ENCODE peak calls at places on chromosome 12, in seven cellular contexts. One of them, this sample, is unnamed.

GRCh38 chr12:91948504-91948903 is 197.1 kb downstream of the BTG1 start:
- DNase-seq in left colon: no peak
- DNase-seq in glutamatergic neuron: no peak
- DNase-seq in upper lobe of left lung: no peak
- DNase-seq in COR-L47: no peak
- DNase-seq in MV-4-11: peak; percentile 22
- DNase-seq in CD8-positive, alpha-beta T cell: no peak
- DNase-seq in this sample: no peak

GRCh38 chr12:79549531-79550271 is 141.1 kb downstream of the PAWR start:
- DNase-seq in MV-4-11: no peak
- DNase-seq in COR-L47: no peak
- DNase-seq in CD8-positive, alpha-beta T cell: no peak
- DNase-seq in left colon: no peak
- DNase-seq in upper lobe of left lung: no peak
- DNase-seq in glutamatergic neuron: no peak
- DNase-seq in this sample: no peak

GRCh38 chr12:24950231-24950834 is 1.4 kb upstream of the BCAT1 start:
- DNase-seq in MV-4-11: no peak
- DNase-seq in COR-L47: no peak
- DNase-seq in left colon: no peak
- DNase-seq in CD8-positive, alpha-beta T cell: no peak
- DNase-seq in glutamatergic neuron: no peak
- DNase-seq in upper lobe of left lung: no peak
- DNase-seq in this sample: no peak

GRCh38 chr12:84772281-84772680 is 140.3 kb downstream of the SLC6A15 start:
- DNase-seq in left colon: no peak
- DNase-seq in glutamatergic neuron: no peak
- DNase-seq in MV-4-11: no peak
- DNase-seq in CD8-positive, alpha-beta T cell: no peak
- DNase-seq in upper lobe of left lung: no peak
- DNase-seq in COR-L47: no peak
- DNase-seq in this sample: no peak

GRCh38 chr12:10285919-10286318 is 21.8 kb upstream of the KLRD1 start:
- DNase-seq in MV-4-11: no peak
- DNase-seq in CD8-positive, alpha-beta T cell: no peak
- DNase-seq in glutamatergic neuron: no peak
- DNase-seq in upper lobe of left lung: no peak
- DNase-seq in COR-L47: no peak
- DNase-seq in left colon: no peak
- DNase-seq in this sample: no peak

GRCh38 chr12:109253913-109254544 is 55.1 kb downstream of the FOXN4 start:
- DNase-seq in glutamatergic neuron: no peak
- DNase-seq in upper lobe of left lung: no peak
- DNase-seq in left colon: no peak
- DNase-seq in MV-4-11: no peak
- DNase-seq in COR-L47: no peak
- DNase-seq in CD8-positive, alpha-beta T cell: no peak
- DNase-seq in this sample: no peak

GRCh38 chr12:70637686-70638085 is 457 bp upstream of the PTPRB start:
- DNase-seq in COR-L47: peak; percentile 50
- DNase-seq in left colon: no peak
- DNase-seq in glutamatergic neuron: no peak
- DNase-seq in upper lobe of left lung: no peak
- DNase-seq in MV-4-11: no peak
- DNase-seq in CD8-positive, alpha-beta T cell: no peak
- DNase-seq in this sample: no peak

GRCh38 chr12:89424846-89425245 is 72.5 kb upstream of the DUSP6 start:
- DNase-seq in left colon: no peak
- DNase-seq in MV-4-11: no peak
- DNase-seq in CD8-positive, alpha-beta T cell: no peak
- DNase-seq in COR-L47: no peak
- DNase-seq in glutamatergic neuron: no peak
- DNase-seq in upper lobe of left lung: no peak
- DNase-seq in this sample: no peak

GRCh38 chr12:20628388-20628787 is 66.7 kb upstream of the SLCO1C1 start:
- DNase-seq in upper lobe of left lung: no peak
- DNase-seq in CD8-positive, alpha-beta T cell: no peak
- DNase-seq in MV-4-11: peak; percentile 63
- DNase-seq in left colon: no peak
- DNase-seq in glutamatergic neuron: no peak
- DNase-seq in COR-L47: no peak
- DNase-seq in this sample: no peak

GRCh38 chr12:56988207-56988739 is 18.1 kb downstream of the ZBTB39 start:
- DNase-seq in CD8-positive, alpha-beta T cell: no peak
- DNase-seq in glutamatergic neuron: no peak
- DNase-seq in left colon: no peak
- DNase-seq in MV-4-11: peak; percentile 31
- DNase-seq in COR-L47: no peak
- DNase-seq in upper lobe of left lung: no peak
- DNase-seq in this sample: no peak

GRCh38 chr12:121810234-121810817 is 6.5 kb downstream of the SETD1B start:
- DNase-seq in glutamatergic neuron: no peak
- DNase-seq in left colon: peak; percentile 23
- DNase-seq in MV-4-11: no peak
- DNase-seq in COR-L47: no peak
- DNase-seq in upper lobe of left lung: peak; percentile 85
- DNase-seq in CD8-positive, alpha-beta T cell: no peak
- DNase-seq in this sample: no peak

GRCh38 chr12:15788266-15789214 is 648 bp downstream of the EPS8 start:
- DNase-seq in left colon: peak; percentile 40
- DNase-seq in glutamatergic neuron: no peak
- DNase-seq in CD8-positive, alpha-beta T cell: no peak
- DNase-seq in MV-4-11: no peak
- DNase-seq in upper lobe of left lung: no peak
- DNase-seq in COR-L47: no peak
- DNase-seq in this sample: peak; percentile 74

GRCh38 chr12:56221233-56221756 is 427 bp downstream of the RNF41 start:
- DNase-seq in MV-4-11: no peak
- DNase-seq in CD8-positive, alpha-beta T cell: no peak
- DNase-seq in left colon: peak; percentile 52
- DNase-seq in upper lobe of left lung: peak; percentile 78
- DNase-seq in COR-L47: no peak
- DNase-seq in glutamatergic neuron: peak; percentile 49
- DNase-seq in this sample: no peak

GRCh38 chr12:94832780-94833760 is 170.4 kb downstream of the NDUFA12 start:
- DNase-seq in CD8-positive, alpha-beta T cell: no peak
- DNase-seq in glutamatergic neuron: peak; percentile 69
- DNase-seq in COR-L47: no peak
- DNase-seq in left colon: no peak
- DNase-seq in upper lobe of left lung: peak; percentile 13
- DNase-seq in MV-4-11: no peak
- DNase-seq in this sample: no peak

GRCh38 chr12:43973385-43973784 is 137.5 kb downstream of the TMEM117 start:
- DNase-seq in upper lobe of left lung: no peak
- DNase-seq in MV-4-11: no peak
- DNase-seq in COR-L47: no peak
- DNase-seq in CD8-positive, alpha-beta T cell: no peak
- DNase-seq in glutamatergic neuron: no peak
- DNase-seq in left colon: no peak
- DNase-seq in this sample: no peak

GRCh38 chr12:131607658-131608447 is 103.0 kb upstream of the SFSWAP start:
- DNase-seq in CD8-positive, alpha-beta T cell: no peak
- DNase-seq in glutamatergic neuron: no peak
- DNase-seq in left colon: no peak
- DNase-seq in MV-4-11: peak; percentile 67
- DNase-seq in upper lobe of left lung: no peak
- DNase-seq in COR-L47: no peak
- DNase-seq in this sample: no peak

GRCh38 chr12:12998248-12998647 is 1.8 kb downstream of the HEBP1 start:
- DNase-seq in MV-4-11: no peak
- DNase-seq in upper lobe of left lung: no peak
- DNase-seq in glutamatergic neuron: no peak
- DNase-seq in left colon: no peak
- DNase-seq in COR-L47: no peak
- DNase-seq in CD8-positive, alpha-beta T cell: no peak
- DNase-seq in this sample: no peak

GRCh38 chr12:106675651-106676435 is 93.0 kb downstream of the RFX4 start:
- DNase-seq in upper lobe of left lung: no peak
- DNase-seq in CD8-positive, alpha-beta T cell: no peak
- DNase-seq in glutamatergic neuron: no peak
- DNase-seq in MV-4-11: no peak
- DNase-seq in COR-L47: no peak
- DNase-seq in left colon: no peak
- DNase-seq in this sample: no peak

GRCh38 chr12:5941907-5942306 is 3.2 kb downstream of the ANO2 start:
- DNase-seq in MV-4-11: no peak
- DNase-seq in upper lobe of left lung: no peak
- DNase-seq in glutamatergic neuron: no peak
- DNase-seq in CD8-positive, alpha-beta T cell: no peak
- DNase-seq in COR-L47: no peak
- DNase-seq in left colon: no peak
- DNase-seq in this sample: no peak

GRCh38 chr12:45289245-45290217 is 73.6 kb downstream of the ANO6 start:
- DNase-seq in COR-L47: no peak
- DNase-seq in MV-4-11: no peak
- DNase-seq in upper lobe of left lung: no peak
- DNase-seq in glutamatergic neuron: no peak
- DNase-seq in left colon: no peak
- DNase-seq in CD8-positive, alpha-beta T cell: no peak
- DNase-seq in this sample: no peak

GRCh38 chr12:110762891-110763290 is 20.2 kb upstream of the PPP1CC start:
- DNase-seq in left colon: no peak
- DNase-seq in upper lobe of left lung: no peak
- DNase-seq in glutamatergic neuron: no peak
- DNase-seq in MV-4-11: no peak
- DNase-seq in COR-L47: no peak
- DNase-seq in CD8-positive, alpha-beta T cell: no peak
- DNase-seq in this sample: no peak

GRCh38 chr12:124436366-124436765 is 131.0 kb downstream of the NCOR2 start:
- DNase-seq in CD8-positive, alpha-beta T cell: no peak
- DNase-seq in glutamatergic neuron: no peak
- DNase-seq in MV-4-11: no peak
- DNase-seq in left colon: no peak
- DNase-seq in upper lobe of left lung: no peak
- DNase-seq in COR-L47: no peak
- DNase-seq in this sample: no peak

GRCh38 chr12:104387190-104387589 is 69.6 kb upstream of the CHST11 start:
- DNase-seq in CD8-positive, alpha-beta T cell: no peak
- DNase-seq in COR-L47: peak; percentile 71
- DNase-seq in left colon: no peak
- DNase-seq in MV-4-11: no peak
- DNase-seq in glutamatergic neuron: no peak
- DNase-seq in upper lobe of left lung: no peak
- DNase-seq in this sample: no peak

GRCh38 chr12:115872919-115873357 is 404.6 kb downstream of the MED13L start:
- DNase-seq in upper lobe of left lung: no peak
- DNase-seq in COR-L47: no peak
- DNase-seq in glutamatergic neuron: no peak
- DNase-seq in CD8-positive, alpha-beta T cell: no peak
- DNase-seq in MV-4-11: no peak
- DNase-seq in left colon: peak; percentile 85
- DNase-seq in this sample: no peak

GRCh38 chr12:109916045-109916444 is 16.0 kb downstream of the TCHP start:
- DNase-seq in glutamatergic neuron: no peak
- DNase-seq in COR-L47: no peak
- DNase-seq in upper lobe of left lung: no peak
- DNase-seq in MV-4-11: no peak
- DNase-seq in CD8-positive, alpha-beta T cell: no peak
- DNase-seq in left colon: no peak
- DNase-seq in this sample: no peak

GRCh38 chr12:113080692-113081091 is 24.2 kb downstream of the DTX1 start:
- DNase-seq in left colon: no peak
- DNase-seq in upper lobe of left lung: no peak
- DNase-seq in COR-L47: no peak
- DNase-seq in CD8-positive, alpha-beta T cell: no peak
- DNase-seq in MV-4-11: no peak
- DNase-seq in glutamatergic neuron: no peak
- DNase-seq in this sample: no peak

GRCh38 chr12:105493091-105493615 is 162.7 kb downstream of the C12orf75 start:
- DNase-seq in MV-4-11: no peak
- DNase-seq in COR-L47: no peak
- DNase-seq in glutamatergic neuron: no peak
- DNase-seq in CD8-positive, alpha-beta T cell: no peak
- DNase-seq in left colon: no peak
- DNase-seq in upper lobe of left lung: no peak
- DNase-seq in this sample: no peak

GRCh38 chr12:16499617-16500016 is 106.3 kb downstream of the LMO3 start:
- DNase-seq in upper lobe of left lung: no peak
- DNase-seq in MV-4-11: no peak
- DNase-seq in CD8-positive, alpha-beta T cell: no peak
- DNase-seq in left colon: no peak
- DNase-seq in COR-L47: no peak
- DNase-seq in glutamatergic neuron: no peak
- DNase-seq in this sample: no peak

GRCh38 chr12:83224012-83224411 is 537.3 kb downstream of the TMTC2 start:
- DNase-seq in upper lobe of left lung: no peak
- DNase-seq in COR-L47: no peak
- DNase-seq in left colon: no peak
- DNase-seq in CD8-positive, alpha-beta T cell: no peak
- DNase-seq in MV-4-11: peak; percentile 60
- DNase-seq in glutamatergic neuron: no peak
- DNase-seq in this sample: no peak

GRCh38 chr12:2692156-2692555 is 102.6 kb upstream of the FKBP4 start:
- DNase-seq in COR-L47: no peak
- DNase-seq in MV-4-11: no peak
- DNase-seq in glutamatergic neuron: no peak
- DNase-seq in CD8-positive, alpha-beta T cell: no peak
- DNase-seq in left colon: no peak
- DNase-seq in upper lobe of left lung: no peak
- DNase-seq in this sample: peak; percentile 54

GRCh38 chr12:91211869-91212268 is 29.3 kb upstream of the DCN start:
- DNase-seq in glutamatergic neuron: no peak
- DNase-seq in MV-4-11: no peak
- DNase-seq in CD8-positive, alpha-beta T cell: no peak
- DNase-seq in left colon: no peak
- DNase-seq in COR-L47: no peak
- DNase-seq in upper lobe of left lung: no peak
- DNase-seq in this sample: no peak